ENCODE peak calls at places on chromosomes 16 and 17, in seven cellular contexts. B, D, A, C, Y, L and I are unnamed samples.

GRCh38 chr16:58299757-58300349 is 5.0 kb upstream of the PRSS54 start:
- DNase-seq in B (no peak), D (peak; percentile 35), A (no peak), C (peak; percentile 28), Y (peak; percentile 37), L (no peak), I (no peak)

GRCh38 chr17:17140590-17140980 is 65.5 kb downstream of the PLD6 start:
- DNase-seq in B (no peak), D (no peak), A (no peak), C (peak; percentile 80), Y (peak; percentile 83), L (no peak), I (no peak)

GRCh38 chr16:23355106-23355670 is 53.1 kb downstream of the SCNN1B start:
- DNase-seq in B (no peak), D (no peak), A (no peak), C (no peak), Y (no peak), L (no peak), I (peak; percentile 27)

GRCh38 chr17:66276328-66276937 is 26.0 kb upstream of the PRKCA start:
- DNase-seq in B (no peak), D (no peak), A (no peak), C (peak; percentile 56), Y (peak; percentile 50), L (no peak), I (no peak)

GRCh38 chr17:57862990-57863667 is 13.3 kb upstream of the MRPS23 start:
- DNase-seq in B (no peak), D (no peak), A (no peak), C (no peak), Y (no peak), L (no peak), I (peak; percentile 78)

GRCh38 chr17:35214631-35215273 is 20.6 kb upstream of the SLC35G3 start:
- DNase-seq in B (peak; percentile 32), D (peak; percentile 48), A (no peak), C (no peak), Y (no peak), L (no peak), I (no peak)

GRCh38 chr17:63942309-63942985 is 10.3 kb upstream of the CD79B start:
- DNase-seq in B (no peak), D (no peak), A (no peak), C (no peak), Y (no peak), L (no peak), I (no peak)

GRCh38 chr17:63398680-63399079 is 47.4 kb downstream of the CYB561 start:
- DNase-seq in B (no peak), D (no peak), A (no peak), C (no peak), Y (no peak), L (no peak), I (no peak)

GRCh38 chr17:72525225-72525988 is 404.6 kb downstream of the SOX9 start:
- DNase-seq in B (no peak), D (no peak), A (no peak), C (no peak), Y (no peak), L (no peak), I (no peak)

GRCh38 chr17:61312406-61313295 is 87.0 kb upstream of the TBX2 start:
- DNase-seq in B (no peak), D (no peak), A (no peak), C (no peak), Y (no peak), L (no peak), I (no peak)

GRCh38 chr16:3829631-3830536 is 50.6 kb downstream of the CREBBP start:
- DNase-seq in B (no peak), D (no peak), A (no peak), C (peak; percentile 55), Y (no peak), L (no peak), I (no peak)

GRCh38 chr17:44872131-44872768 is 24.6 kb downstream of the HIGD1B start:
- DNase-seq in B (no peak), D (no peak), A (no peak), C (no peak), Y (peak; percentile 67), L (no peak), I (no peak)

GRCh38 chr17:65670667-65671371 is 109.4 kb upstream of the AXIN2 start:
- DNase-seq in B (no peak), D (no peak), A (no peak), C (no peak), Y (no peak), L (no peak), I (no peak)

GRCh38 chr16:57618306-57619132 is 9.9 kb upstream of the ADGRG1 start:
- DNase-seq in B (no peak), D (no peak), A (no peak), C (no peak), Y (no peak), L (no peak), I (no peak)

GRCh38 chr16:4517812-4518211 is 20.8 kb downstream of the CDIP1 start:
- DNase-seq in B (no peak), D (peak; percentile 27), A (no peak), C (peak; percentile 40), Y (peak; percentile 30), L (peak; percentile 38), I (no peak)

GRCh38 chr16:88328313-88328660 is 54.5 kb upstream of the ZNF469 start:
- DNase-seq in B (no peak), D (no peak), A (no peak), C (no peak), Y (no peak), L (no peak), I (no peak)

GRCh38 chr16:47565454-47565853 is 104.3 kb downstream of the PHKB start:
- DNase-seq in B (peak; percentile 3), D (no peak), A (no peak), C (peak; percentile 77), Y (peak; percentile 89), L (no peak), I (no peak)

GRCh38 chr16:50667497-50668367 is 13.4 kb downstream of the SNX20 start:
- DNase-seq in B (no peak), D (no peak), A (no peak), C (no peak), Y (no peak), L (no peak), I (no peak)

GRCh38 chr16:66250686-66251405 is 115.6 kb upstream of the CDH5 start:
- DNase-seq in B (no peak), D (no peak), A (no peak), C (peak; percentile 67), Y (peak; percentile 81), L (peak; percentile 76), I (no peak)